ENCODE peak calls at places on chromosomes 5 and 9, in five cellular contexts. One of them, this sample, is unnamed.

GRCh38 chr9:133780962-133781827 is 43.0 kb upstream of the SARDH start:
- DNase-seq in HepG2: no peak
- DNase-seq in fibroblast of pulmonary artery: no peak
- DNase-seq in A549: no peak
- DNase-seq in SK-N-MC: no peak
- DNase-seq in this sample: no peak

GRCh38 chr5:59151162-59151889 is 568.5 kb downstream of the RAB3C start:
- DNase-seq in A549: peak; percentile 57
- DNase-seq in HepG2: no peak
- DNase-seq in fibroblast of pulmonary artery: no peak
- DNase-seq in SK-N-MC: no peak
- DNase-seq in this sample: no peak

GRCh38 chr5:6759401-6759800 is 46.2 kb downstream of the TENT4A start:
- DNase-seq in A549: peak; percentile 56
- DNase-seq in fibroblast of pulmonary artery: peak; percentile 10
- DNase-seq in SK-N-MC: no peak
- DNase-seq in HepG2: peak; percentile 66
- DNase-seq in this sample: peak; percentile 28

GRCh38 chr9:37302277-37302676 is 120.2 kb upstream of the GRHPR start:
- DNase-seq in HepG2: no peak
- DNase-seq in A549: no peak
- DNase-seq in SK-N-MC: no peak
- DNase-seq in fibroblast of pulmonary artery: no peak
- DNase-seq in this sample: no peak

GRCh38 chr9:120138955-120139354 is 441.0 kb downstream of the CDK5RAP2 start:
- DNase-seq in fibroblast of pulmonary artery: no peak
- DNase-seq in HepG2: no peak
- DNase-seq in A549: no peak
- DNase-seq in SK-N-MC: no peak
- DNase-seq in this sample: no peak

GRCh38 chr9:113621309-113621791 is 157.8 kb downstream of the RGS3 start:
- DNase-seq in SK-N-MC: no peak
- DNase-seq in HepG2: no peak
- DNase-seq in A549: no peak
- DNase-seq in fibroblast of pulmonary artery: peak; percentile 95
- DNase-seq in this sample: peak; percentile 97

GRCh38 chr9:87883990-87884389 is 1.3 kb downstream of the SPATA31E1 start:
- DNase-seq in A549: peak; percentile 18
- DNase-seq in fibroblast of pulmonary artery: no peak
- DNase-seq in HepG2: no peak
- DNase-seq in SK-N-MC: no peak
- DNase-seq in this sample: no peak

GRCh38 chr9:125998837-125999503 is 251.8 kb downstream of the PBX3 start:
- DNase-seq in SK-N-MC: no peak
- DNase-seq in fibroblast of pulmonary artery: no peak
- DNase-seq in HepG2: no peak
- DNase-seq in A549: no peak
- DNase-seq in this sample: no peak

GRCh38 chr9:80775515-80775914 is 913.8 kb downstream of the TLE1 start:
- DNase-seq in fibroblast of pulmonary artery: no peak
- DNase-seq in SK-N-MC: no peak
- DNase-seq in HepG2: no peak
- DNase-seq in A549: no peak
- DNase-seq in this sample: no peak

GRCh38 chr9:74645007-74645639 is 148.0 kb downstream of the RORB start:
- DNase-seq in fibroblast of pulmonary artery: peak; percentile 21
- DNase-seq in SK-N-MC: peak; percentile 14
- DNase-seq in A549: peak; percentile 24
- DNase-seq in HepG2: peak; percentile 18
- DNase-seq in this sample: peak; percentile 57

GRCh38 chr5:7629559-7629958 is 221.4 kb downstream of the CFAP90 start:
- DNase-seq in A549: no peak
- DNase-seq in HepG2: no peak
- DNase-seq in SK-N-MC: no peak
- DNase-seq in fibroblast of pulmonary artery: no peak
- DNase-seq in this sample: no peak

GRCh38 chr5:74787424-74787823 is 20.4 kb downstream of the NSA2 start:
- DNase-seq in SK-N-MC: no peak
- DNase-seq in A549: no peak
- DNase-seq in HepG2: no peak
- DNase-seq in fibroblast of pulmonary artery: no peak
- DNase-seq in this sample: no peak

GRCh38 chr9:3863114-3863528 is 337.3 kb upstream of the RFX3 start:
- DNase-seq in HepG2: no peak
- DNase-seq in fibroblast of pulmonary artery: peak; percentile 79
- DNase-seq in A549: peak; percentile 44
- DNase-seq in SK-N-MC: no peak
- DNase-seq in this sample: peak; percentile 70

GRCh38 chr9:137280478-137281344 is 3.2 kb downstream of the TOR4A start:
- DNase-seq in A549: no peak
- DNase-seq in SK-N-MC: no peak
- DNase-seq in fibroblast of pulmonary artery: peak; percentile 37
- DNase-seq in HepG2: no peak
- DNase-seq in this sample: peak; percentile 52

GRCh38 chr5:16467363-16468219 is 2.0 kb upstream of the ZNF622 start:
- DNase-seq in HepG2: no peak
- DNase-seq in A549: no peak
- DNase-seq in fibroblast of pulmonary artery: peak; percentile 45
- DNase-seq in SK-N-MC: no peak
- DNase-seq in this sample: peak; percentile 58

GRCh38 chr9:37215456-37216229 is 95.3 kb downstream of the ZCCHC7 start:
- DNase-seq in HepG2: no peak
- DNase-seq in A549: no peak
- DNase-seq in fibroblast of pulmonary artery: peak; percentile 33
- DNase-seq in SK-N-MC: no peak
- DNase-seq in this sample: peak; percentile 27

GRCh38 chr9:90020277-90020871 is 415.6 kb downstream of the GADD45G start:
- DNase-seq in SK-N-MC: no peak
- DNase-seq in HepG2: no peak
- DNase-seq in fibroblast of pulmonary artery: no peak
- DNase-seq in A549: no peak
- DNase-seq in this sample: no peak

GRCh38 chr9:115137511-115137910 is 19.6 kb upstream of the TNC start:
- DNase-seq in SK-N-MC: no peak
- DNase-seq in HepG2: no peak
- DNase-seq in A549: no peak
- DNase-seq in fibroblast of pulmonary artery: no peak
- DNase-seq in this sample: peak; percentile 20

GRCh38 chr9:112532427-112532826 is 45.8 kb downstream of the KIAA1958 start:
- DNase-seq in HepG2: no peak
- DNase-seq in A549: no peak
- DNase-seq in fibroblast of pulmonary artery: peak; percentile 91
- DNase-seq in SK-N-MC: no peak
- DNase-seq in this sample: peak; percentile 92

GRCh38 chr5:36367524-36367923 is 65.8 kb upstream of the RANBP3L start:
- DNase-seq in SK-N-MC: no peak
- DNase-seq in A549: no peak
- DNase-seq in HepG2: no peak
- DNase-seq in fibroblast of pulmonary artery: peak; percentile 48
- DNase-seq in this sample: peak; percentile 64

GRCh38 chr5:82522912-82523311 is 244.8 kb upstream of the RPS23 start:
- DNase-seq in fibroblast of pulmonary artery: no peak
- DNase-seq in HepG2: peak; percentile 6
- DNase-seq in SK-N-MC: no peak
- DNase-seq in A549: no peak
- DNase-seq in this sample: no peak

GRCh38 chr5:82526540-82526939 is 248.4 kb upstream of the RPS23 start:
- DNase-seq in SK-N-MC: no peak
- DNase-seq in fibroblast of pulmonary artery: peak; percentile 11
- DNase-seq in A549: no peak
- DNase-seq in HepG2: no peak
- DNase-seq in this sample: no peak

GRCh38 chr5:82521431-82522051 is 243.4 kb upstream of the RPS23 start:
- DNase-seq in HepG2: peak; percentile 82
- DNase-seq in SK-N-MC: no peak
- DNase-seq in fibroblast of pulmonary artery: no peak
- DNase-seq in A549: no peak
- DNase-seq in this sample: no peak

GRCh38 chr5:82525626-82526025 is 247.5 kb upstream of the RPS23 start:
- DNase-seq in A549: no peak
- DNase-seq in HepG2: no peak
- DNase-seq in fibroblast of pulmonary artery: no peak
- DNase-seq in SK-N-MC: no peak
- DNase-seq in this sample: peak; percentile 19

DNA sequence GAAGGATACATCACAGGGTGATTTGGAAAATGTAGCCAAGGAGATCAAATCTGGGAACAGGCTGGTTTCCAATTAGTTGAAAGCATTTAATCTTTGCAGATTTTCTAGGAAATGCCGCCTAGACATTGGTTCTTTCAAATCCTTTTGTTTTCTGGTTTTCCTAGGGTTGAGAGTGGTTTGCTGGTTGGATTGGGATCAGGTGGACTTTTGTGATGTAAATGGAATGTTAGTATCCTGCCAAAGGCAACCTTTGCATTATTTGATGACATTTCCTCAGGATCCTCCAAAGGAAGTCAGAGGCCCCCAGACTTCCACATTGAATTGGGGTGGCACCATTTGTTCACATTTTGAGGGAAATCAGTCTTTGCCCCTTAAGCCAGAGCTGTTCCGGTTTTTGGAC is 245.5 kb upstream of the RPS23 start:
- DNase-seq in SK-N-MC: no peak
- DNase-seq in HepG2: no peak
- DNase-seq in fibroblast of pulmonary artery: no peak
- DNase-seq in A549: no peak
- DNase-seq in this sample: no peak
- H3K4me3 ChIP-seq in SK-N-MC: no peak overlapping the region
- H3K4me3 ChIP-seq in HepG2: no peak overlapping the region
- H3K4me3 ChIP-seq in fibroblast of pulmonary artery: no peak overlapping the region
- H3K4me3 ChIP-seq in A549: no peak overlapping the region
- H3K4me3 ChIP-seq in this sample: no peak overlapping the region

DNA sequence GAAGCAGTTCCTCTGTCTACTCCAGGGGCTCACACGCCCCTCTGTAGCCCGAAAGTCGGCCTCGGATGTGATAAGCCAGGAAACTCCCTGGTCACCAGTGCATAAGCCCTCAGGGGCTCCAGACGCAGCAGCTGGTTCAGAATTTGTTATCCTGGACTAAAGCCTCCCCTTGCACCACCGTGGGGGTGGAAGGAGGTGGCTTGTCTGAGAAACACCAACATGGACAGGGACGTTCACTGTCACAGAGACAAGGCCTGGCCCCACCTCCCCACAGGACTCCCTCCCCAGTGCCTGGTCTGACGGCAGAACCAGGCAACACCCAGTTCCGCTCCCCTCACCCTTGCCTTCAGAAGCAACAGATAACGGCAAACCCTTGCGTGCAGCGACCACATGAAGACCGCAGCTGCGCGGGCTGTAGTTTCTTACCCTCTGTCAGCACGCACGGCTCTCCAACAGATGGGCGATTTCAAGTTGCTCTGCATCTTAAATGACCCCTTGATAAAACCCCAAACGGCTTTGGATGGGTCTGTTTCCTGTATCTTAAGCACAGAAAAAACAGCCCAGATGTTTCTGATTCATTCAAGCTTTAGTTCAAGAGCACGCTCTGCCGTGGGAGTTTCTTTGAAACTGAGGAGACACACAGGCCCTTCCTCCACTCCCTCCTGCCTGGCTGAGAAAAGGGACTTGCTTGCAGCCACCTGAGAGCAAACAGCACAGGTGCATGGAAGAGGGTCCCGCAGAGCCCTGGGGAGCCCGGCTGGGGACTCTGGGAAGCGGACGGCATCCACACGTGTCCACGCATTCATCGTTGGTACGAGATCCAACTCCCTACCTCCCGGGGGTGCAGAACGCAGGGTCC is 44.7 kb upstream of the NKD2 start:
- DNase-seq in A549: no peak
- DNase-seq in fibroblast of pulmonary artery: peak; percentile 98
- DNase-seq in HepG2: no peak
- DNase-seq in SK-N-MC: no peak
- DNase-seq in this sample: peak; percentile 97
- H3K4me3 ChIP-seq in A549: no peak overlapping the region
- H3K4me3 ChIP-seq in fibroblast of pulmonary artery: peak overlapping the region; percentile 2
- H3K4me3 ChIP-seq in HepG2: no peak overlapping the region
- H3K4me3 ChIP-seq in SK-N-MC: peak overlapping the region; percentile 11
- H3K4me3 ChIP-seq in this sample: no peak overlapping the region

DNA sequence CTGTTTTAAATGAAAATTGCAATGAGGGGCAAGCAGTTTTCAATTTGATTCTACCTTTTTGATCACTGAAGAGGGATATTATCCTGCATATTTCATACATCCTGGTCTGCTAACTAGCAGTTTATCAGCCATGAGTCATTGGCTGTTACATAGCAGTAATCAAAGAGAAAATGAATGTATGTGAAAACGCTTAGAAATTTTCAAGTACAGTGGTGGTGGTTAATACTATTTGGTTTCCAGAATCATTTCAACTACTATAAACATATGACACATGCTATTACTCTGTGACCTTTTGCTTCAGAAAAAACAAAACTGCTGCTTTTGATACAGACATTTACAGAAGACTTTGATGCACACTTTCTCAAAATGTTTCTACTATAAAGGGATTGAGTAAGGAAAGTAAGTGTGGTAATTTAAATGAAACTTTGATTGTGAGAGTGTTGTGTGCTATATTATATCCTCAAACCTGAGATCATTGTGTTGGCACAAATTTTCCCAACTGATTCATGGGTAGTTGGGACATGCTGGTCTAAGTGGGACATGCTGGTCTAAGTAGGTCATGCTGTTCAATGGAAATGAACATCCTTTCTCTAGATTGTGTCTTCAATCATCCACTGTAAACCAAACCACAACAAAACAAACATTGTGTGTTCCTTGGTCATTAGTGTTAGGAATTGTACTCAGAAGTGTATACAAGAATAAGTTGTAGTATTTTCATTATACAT is 5.1 kb downstream of the RNF14 start:
- DNase-seq in A549: no peak
- DNase-seq in fibroblast of pulmonary artery: peak; percentile 42
- DNase-seq in SK-N-MC: no peak
- DNase-seq in HepG2: no peak
- DNase-seq in this sample: peak; percentile 40
- H3K4me3 ChIP-seq in A549: no peak overlapping the region
- H3K4me3 ChIP-seq in fibroblast of pulmonary artery: no peak overlapping the region
- H3K4me3 ChIP-seq in SK-N-MC: no peak overlapping the region
- H3K4me3 ChIP-seq in HepG2: no peak overlapping the region
- H3K4me3 ChIP-seq in this sample: no peak overlapping the region

GRCh38 chr9:128065907-128066712 is 1.0 kb downstream of the NAIF1 start:
- DNase-seq in A549: no peak
- DNase-seq in SK-N-MC: no peak
- DNase-seq in HepG2: no peak
- DNase-seq in fibroblast of pulmonary artery: no peak
- DNase-seq in this sample: no peak
- H3K4me3 ChIP-seq in A549: peak overlapping the region; percentile 51
- H3K4me3 ChIP-seq in SK-N-MC: peak overlapping the region; percentile 72
- H3K4me3 ChIP-seq in HepG2: peak overlapping the region; percentile 54
- H3K4me3 ChIP-seq in fibroblast of pulmonary artery: peak overlapping the region; percentile 61
- H3K4me3 ChIP-seq in this sample: no peak overlapping the region

GRCh38 chr5:14209222-14209822 is 66.2 kb downstream of the TRIO start:
- DNase-seq in SK-N-MC: no peak
- DNase-seq in A549: no peak
- DNase-seq in fibroblast of pulmonary artery: no peak
- DNase-seq in HepG2: no peak
- DNase-seq in this sample: no peak
- H3K4me3 ChIP-seq in SK-N-MC: no peak overlapping the region
- H3K4me3 ChIP-seq in A549: no peak overlapping the region
- H3K4me3 ChIP-seq in fibroblast of pulmonary artery: no peak overlapping the region
- H3K4me3 ChIP-seq in HepG2: no peak overlapping the region
- H3K4me3 ChIP-seq in this sample: no peak overlapping the region

This sample was measured in cardiac muscle cell.